ENCODE peak calls at places on chromosomes 6 and 20, in five cellular contexts. One of them, this sample, is unnamed.

GRCh38 chr6:112231609-112232060 is 22.7 kb downstream of the LAMA4 start:
- DNase-seq in PC-3: peak; percentile 80
- DNase-seq in neuronal stem cell: no peak
- DNase-seq in lower lobe of right lung: no peak
- DNase-seq in Peyer's patch: no peak
- DNase-seq in this sample: no peak

GRCh38 chr6:9316831-9317230 is 881.5 kb upstream of the SLC35B3 start:
- DNase-seq in Peyer's patch: no peak
- DNase-seq in neuronal stem cell: no peak
- DNase-seq in lower lobe of right lung: no peak
- DNase-seq in PC-3: no peak
- DNase-seq in this sample: no peak

GRCh38 chr20:59764037-59764436 is 159.7 kb downstream of the PHACTR3 start:
- DNase-seq in neuronal stem cell: no peak
- DNase-seq in PC-3: no peak
- DNase-seq in Peyer's patch: no peak
- DNase-seq in lower lobe of right lung: no peak
- DNase-seq in this sample: no peak

GRCh38 chr20:62761058-62761758 is 35.1 kb upstream of the MRGBP start:
- DNase-seq in PC-3: no peak
- DNase-seq in lower lobe of right lung: peak; percentile 40
- DNase-seq in Peyer's patch: no peak
- DNase-seq in neuronal stem cell: no peak
- DNase-seq in this sample: no peak

GRCh38 chr6:151241853-151242252 is 2.1 kb downstream of the AKAP12 start:
- DNase-seq in neuronal stem cell: no peak
- DNase-seq in Peyer's patch: no peak
- DNase-seq in PC-3: no peak
- DNase-seq in lower lobe of right lung: no peak
- DNase-seq in this sample: no peak

GRCh38 chr6:18350728-18351127 is 36.4 kb upstream of the RNF144B start:
- DNase-seq in PC-3: no peak
- DNase-seq in Peyer's patch: no peak
- DNase-seq in neuronal stem cell: no peak
- DNase-seq in lower lobe of right lung: no peak
- DNase-seq in this sample: no peak

GRCh38 chr6:167995302-167995701 is 2.2 kb upstream of the KIF25 start:
- DNase-seq in lower lobe of right lung: no peak
- DNase-seq in Peyer's patch: no peak
- DNase-seq in neuronal stem cell: no peak
- DNase-seq in PC-3: no peak
- DNase-seq in this sample: no peak

GRCh38 chr6:8859501-8859900 is 424.2 kb upstream of the SLC35B3 start:
- DNase-seq in lower lobe of right lung: no peak
- DNase-seq in PC-3: no peak
- DNase-seq in Peyer's patch: no peak
- DNase-seq in neuronal stem cell: no peak
- DNase-seq in this sample: no peak

GRCh38 chr6:157530126-157530525 is 149.1 kb downstream of the ZDHHC14 start:
- DNase-seq in PC-3: no peak
- DNase-seq in Peyer's patch: no peak
- DNase-seq in neuronal stem cell: no peak
- DNase-seq in lower lobe of right lung: no peak
- DNase-seq in this sample: no peak

GRCh38 chr6:145241039-145241438 is 494.3 kb downstream of the EPM2A start:
- DNase-seq in PC-3: peak; percentile 89
- DNase-seq in neuronal stem cell: no peak
- DNase-seq in lower lobe of right lung: no peak
- DNase-seq in Peyer's patch: no peak
- DNase-seq in this sample: peak; percentile 35

DNA sequence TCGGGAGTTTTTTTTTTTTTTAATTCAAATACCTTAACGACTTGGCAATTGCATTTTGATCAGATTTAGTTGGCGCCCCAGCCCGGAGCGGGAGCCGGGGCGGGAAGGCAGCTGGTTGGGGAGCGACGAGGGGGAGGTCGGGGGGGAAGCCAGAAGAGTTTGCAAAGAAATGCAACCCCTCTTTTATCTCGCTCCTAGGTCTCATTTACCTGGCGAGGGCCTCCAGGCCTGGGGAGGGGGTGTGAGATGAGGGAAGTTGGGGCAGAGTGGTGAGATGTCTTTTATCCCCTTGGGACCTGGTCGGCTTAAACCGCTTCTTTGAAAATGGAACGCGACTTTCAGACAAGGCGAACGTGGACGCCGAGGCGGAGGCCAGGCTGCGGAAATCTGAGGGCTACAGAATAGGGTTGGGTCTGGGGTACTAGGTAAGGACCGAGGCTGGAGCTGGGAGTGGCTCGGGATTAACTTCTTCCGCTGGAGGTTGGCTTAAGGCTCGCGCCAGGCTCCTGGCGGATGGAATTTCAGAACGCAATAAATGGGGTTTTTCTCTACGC is 40.3 kb downstream of the NCR2 start:
- DNase-seq in lower lobe of right lung: no peak
- DNase-seq in neuronal stem cell: no peak
- DNase-seq in Peyer's patch: no peak
- DNase-seq in PC-3: no peak
- DNase-seq in this sample: no peak
- H3K27me3 ChIP-seq in lower lobe of right lung: peaks cover 81% of the 10 kb centered on the region
- H3K27me3 ChIP-seq in neuronal stem cell: peaks cover 90% of the 10 kb centered on the region
- H3K27me3 ChIP-seq in Peyer's patch: peaks cover 47% of the 10 kb centered on the region
- H3K27me3 ChIP-seq in PC-3: peaks cover 73% of the 10 kb centered on the region
- H3K27me3 ChIP-seq in this sample: peaks cover 24% of the 10 kb centered on the region

GRCh38 chr20:63944078-63944941 is 11.9 kb downstream of the UCKL1 start:
- DNase-seq in PC-3: no peak
- DNase-seq in neuronal stem cell: no peak
- DNase-seq in lower lobe of right lung: no peak
- DNase-seq in Peyer's patch: no peak
- DNase-seq in this sample: no peak

GRCh38 chr20:63945031-63945658 is 11.1 kb downstream of the UCKL1 start:
- DNase-seq in PC-3: no peak
- DNase-seq in neuronal stem cell: no peak
- DNase-seq in lower lobe of right lung: no peak
- DNase-seq in Peyer's patch: no peak
- DNase-seq in this sample: no peak

GRCh38 chr20:63945921-63946920 is 10.0 kb downstream of the UCKL1 start:
- DNase-seq in lower lobe of right lung: no peak
- DNase-seq in PC-3: no peak
- DNase-seq in Peyer's patch: no peak
- DNase-seq in neuronal stem cell: no peak
- DNase-seq in this sample: no peak

GRCh38 chr20:63947638-63948456 is 8.4 kb downstream of the UCKL1 start:
- DNase-seq in Peyer's patch: no peak
- DNase-seq in neuronal stem cell: no peak
- DNase-seq in lower lobe of right lung: peak; percentile 61
- DNase-seq in PC-3: no peak
- DNase-seq in this sample: no peak

GRCh38 chr20:63946986-63947637 is 9.1 kb downstream of the UCKL1 start:
- DNase-seq in Peyer's patch: no peak
- DNase-seq in PC-3: no peak
- DNase-seq in neuronal stem cell: no peak
- DNase-seq in lower lobe of right lung: no peak
- DNase-seq in this sample: no peak
- H3K36me3 ChIP-seq in Peyer's patch: no peaks in the 10 kb centered on the region
- H3K36me3 ChIP-seq in PC-3: peaks cover 7% of the 10 kb centered on the region
- H3K36me3 ChIP-seq in neuronal stem cell: peaks cover 50% of the 10 kb centered on the region
- H3K36me3 ChIP-seq in lower lobe of right lung: peaks cover 44% of the 10 kb centered on the region
- H3K36me3 ChIP-seq in this sample: peaks cover 58% of the 10 kb centered on the region

GRCh38 chr6:147268254-147268653 is 64.0 kb downstream of the STXBP5 start:
- DNase-seq in neuronal stem cell: no peak
- DNase-seq in lower lobe of right lung: no peak
- DNase-seq in PC-3: no peak
- DNase-seq in Peyer's patch: no peak
- DNase-seq in this sample: no peak
- H3K4me3 ChIP-seq in neuronal stem cell: no peak overlapping the region
- H3K4me3 ChIP-seq in lower lobe of right lung: no peak overlapping the region
- H3K4me3 ChIP-seq in PC-3: no peak overlapping the region
- H3K4me3 ChIP-seq in Peyer's patch: no peak overlapping the region
- H3K4me3 ChIP-seq in this sample: no peak overlapping the region

GRCh38 chr6:51854347-51854746 is 233.1 kb downstream of the PKHD1 start:
- DNase-seq in PC-3: no peak
- DNase-seq in lower lobe of right lung: no peak
- DNase-seq in neuronal stem cell: no peak
- DNase-seq in Peyer's patch: no peak
- DNase-seq in this sample: no peak

GRCh38 chr6:51855310-51856082 is 231.9 kb downstream of the PKHD1 start:
- DNase-seq in PC-3: peak; percentile 94
- DNase-seq in neuronal stem cell: peak; percentile 67
- DNase-seq in Peyer's patch: no peak
- DNase-seq in lower lobe of right lung: no peak
- DNase-seq in this sample: no peak

GRCh38 chr6:51856508-51856907 is 230.9 kb downstream of the PKHD1 start:
- DNase-seq in Peyer's patch: no peak
- DNase-seq in PC-3: peak; percentile 61
- DNase-seq in neuronal stem cell: no peak
- DNase-seq in lower lobe of right lung: no peak
- DNase-seq in this sample: no peak

GRCh38 chr6:51854876-51855275 is 232.5 kb downstream of the PKHD1 start:
- DNase-seq in Peyer's patch: no peak
- DNase-seq in neuronal stem cell: no peak
- DNase-seq in lower lobe of right lung: no peak
- DNase-seq in PC-3: no peak
- DNase-seq in this sample: no peak

DNA sequence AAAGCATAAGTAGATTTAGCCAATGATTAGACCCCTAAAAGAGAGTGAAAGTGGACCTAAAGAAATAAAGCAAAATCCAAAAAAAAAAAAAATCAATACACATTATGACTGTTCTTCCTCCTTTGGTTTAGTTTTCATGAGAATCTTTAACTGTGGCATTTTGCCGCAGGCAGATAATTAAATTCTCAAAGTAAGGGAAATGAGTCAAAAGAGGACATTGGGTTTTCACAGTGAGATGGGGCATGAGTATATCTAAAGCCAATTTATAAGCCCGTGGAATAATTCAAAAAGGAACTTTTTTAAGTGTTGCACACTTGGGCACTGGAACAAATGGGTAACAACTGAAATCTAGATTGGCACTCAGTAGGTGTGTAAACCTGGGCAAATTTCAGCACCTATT is 230.3 kb downstream of the PKHD1 start:
- DNase-seq in Peyer's patch: no peak
- DNase-seq in PC-3: peak; percentile 93
- DNase-seq in neuronal stem cell: no peak
- DNase-seq in lower lobe of right lung: no peak
- DNase-seq in this sample: no peak
- H3K27me3 ChIP-seq in Peyer's patch: no peaks in the 10 kb centered on the region
- H3K27me3 ChIP-seq in PC-3: no peaks in the 10 kb centered on the region
- H3K27me3 ChIP-seq in neuronal stem cell: no peaks in the 10 kb centered on the region
- H3K27me3 ChIP-seq in lower lobe of right lung: no peaks in the 10 kb centered on the region
- H3K27me3 ChIP-seq in this sample: no peaks in the 10 kb centered on the region

GRCh38 chr6:35620706-35621105 is 68.0 kb downstream of the FKBP5 start:
- DNase-seq in Peyer's patch: no peak
- DNase-seq in lower lobe of right lung: no peak
- DNase-seq in PC-3: no peak
- DNase-seq in neuronal stem cell: no peak
- DNase-seq in this sample: no peak
- H3K36me3 ChIP-seq in Peyer's patch: peaks cover 3% of the 10 kb centered on the region
- H3K36me3 ChIP-seq in lower lobe of right lung: peaks cover 93% of the 10 kb centered on the region
- H3K36me3 ChIP-seq in PC-3: no peaks in the 10 kb centered on the region
- H3K36me3 ChIP-seq in neuronal stem cell: peaks cover 89% of the 10 kb centered on the region
- H3K36me3 ChIP-seq in this sample: no peaks in the 10 kb centered on the region

DNA sequence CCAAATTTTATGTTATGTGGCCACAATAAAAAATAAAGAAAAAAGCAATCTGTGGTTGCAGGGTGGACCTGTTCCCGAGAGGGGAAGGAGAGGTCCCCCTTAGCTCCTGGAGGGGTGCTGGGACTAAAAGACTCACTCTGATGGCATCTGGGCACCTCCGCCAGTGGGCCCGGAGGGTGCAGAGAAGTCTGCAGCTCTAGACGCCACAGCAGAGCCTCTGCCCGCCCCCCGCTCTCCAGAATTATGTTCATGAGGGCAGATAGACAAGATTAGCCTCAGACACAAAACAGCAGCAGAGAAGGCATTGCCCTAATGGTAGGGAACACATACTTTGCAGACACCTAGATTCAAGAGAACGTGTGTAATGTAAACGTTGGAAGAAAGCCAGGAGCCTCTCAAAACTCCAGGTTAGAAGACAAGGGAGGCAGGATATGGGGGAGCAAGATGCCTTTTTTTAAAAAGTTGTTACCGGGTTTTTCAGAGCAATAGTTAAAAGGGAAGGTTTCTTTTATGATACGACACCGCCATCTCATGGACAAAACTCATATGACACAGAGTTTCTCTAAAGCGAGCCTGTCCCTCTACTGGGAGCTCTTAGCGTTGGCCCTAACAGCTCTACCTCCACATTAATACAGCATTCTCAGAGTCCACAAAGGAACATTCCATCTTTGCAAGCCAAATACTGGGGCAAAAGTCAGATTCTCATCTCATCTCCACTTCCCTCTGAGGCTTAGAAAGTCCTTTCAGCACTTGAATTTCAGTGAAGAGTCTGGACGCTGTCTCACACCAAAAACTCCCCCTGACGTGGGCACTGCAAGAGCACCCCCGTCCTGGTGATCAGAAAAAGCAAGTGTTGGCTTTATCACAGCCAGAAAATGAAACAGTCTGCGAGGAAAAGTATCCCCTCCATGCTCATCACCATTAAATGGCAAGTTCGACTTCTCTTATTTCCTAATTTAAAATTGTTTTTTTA is 47.2 kb downstream of the FOXF2 start:
- DNase-seq in Peyer's patch: no peak
- DNase-seq in lower lobe of right lung: no peak
- DNase-seq in PC-3: peak; percentile 92
- DNase-seq in neuronal stem cell: peak; percentile 73
- DNase-seq in this sample: peak; percentile 39
- H3K4me3 ChIP-seq in Peyer's patch: no peak overlapping the region
- H3K4me3 ChIP-seq in lower lobe of right lung: no peak overlapping the region
- H3K4me3 ChIP-seq in PC-3: no peak overlapping the region
- H3K4me3 ChIP-seq in neuronal stem cell: no peak overlapping the region
- H3K4me3 ChIP-seq in this sample: no peak overlapping the region

This sample was measured in MG63.